ENCODE peak calls at places on chromosomes 13 and 19, in six cellular contexts. C is Ammon's horn; E is NB4; K is activated CD4-positive, alpha-beta T cell treated with anti-CD3 and anti-CD28 coated beads, Interleukin-2, amount 50 U/mL, for 1 hour; V is iris pigment epithelial cell; X is NCI-H1436. G is an unnamed sample.

GRCh38 chr13:81872581-81872980 is 1531.7 kb upstream of the SPRY2 start:
- DNase-seq in V (peak), X (peak), K (no peak), E (peak), C (peak), G (no peak)

GRCh38 chr13:80881495-80882482 is 540.9 kb upstream of the SPRY2 start:
- DNase-seq in E (no peak), C (no peak), V (peak), K (no peak), X (no peak), G (no peak)

GRCh38 chr19:38049105-38049649 is 142.2 kb downstream of the SIPA1L3 start:
- DNase-seq in K (peak), C (no peak), X (no peak), E (peak), V (peak), G (no peak)

GRCh38 chr19:33241530-33242101 is 16.0 kb upstream of the SLC7A10 start:
- DNase-seq in K (peak), E (peak), X (no peak), V (no peak), C (no peak), G (no peak)

GRCh38 chr13:99178636-99179035 is 22.0 kb upstream of the UBAC2 start:
- DNase-seq in X (no peak), E (peak), V (no peak), K (no peak), C (no peak), G (no peak)

GRCh38 chr19:48496959-48497727 is 14.5 kb downstream of the LMTK3 start:
- DNase-seq in C (no peak), X (no peak), V (no peak), K (no peak), E (no peak), G (no peak)

GRCh38 chr19:35254341-35255297 is 5.8 kb downstream of the LSR start:
- DNase-seq in V (no peak), X (no peak), C (no peak), E (no peak), K (no peak), G (no peak)

GRCh38 chr13:73844986-73845385 is 289.2 kb downstream of the KLF12 start:
- DNase-seq in K (no peak), E (no peak), X (no peak), C (no peak), V (peak), G (no peak)

GRCh38 chr13:49679244-49679643 is 12.0 kb downstream of the EBPL start:
- DNase-seq in X (no peak), E (peak), C (no peak), K (no peak), V (peak), G (no peak)

GRCh38 chr19:49997709-49998108 is 27.5 kb downstream of the VRK3 start:
- DNase-seq in K (no peak), V (peak), C (peak), E (peak), X (peak), G (peak)

GRCh38 chr19:48470856-48471255 is 1.7 kb downstream of the CYTH2 start:
- DNase-seq in C (no peak), V (no peak), K (no peak), X (no peak), E (no peak), G (no peak)

GRCh38 chr13:50149932-50150331 is 134.7 kb downstream of the KCNRG start:
- DNase-seq in C (no peak), K (no peak), E (no peak), X (no peak), V (no peak), G (no peak)

GRCh38 chr19:5308471-5309437 is 31.9 kb downstream of the PTPRS start:
- DNase-seq in E (peak), V (peak), C (peak), X (peak), K (no peak), G (peak)

GRCh38 chr19:18895828-18896341 is at the start of gene CERS1:
- DNase-seq in V (no peak), K (no peak), X (no peak), E (peak), C (peak), G (no peak)

GRCh38 chr19:660793-661426 is 2.1 kb downstream of the RNF126 start:
- DNase-seq in C (no peak), E (no peak), V (no peak), K (no peak), X (no peak), G (peak)

GRCh38 chr19:35342430-35342829 is 5.3 kb upstream of the FFAR1 start:
- DNase-seq in E (no peak), X (no peak), K (no peak), V (no peak), C (no peak), G (no peak)

GRCh38 chr19:57171551-57172081 is 4.3 kb upstream of the DUXA start:
- DNase-seq in C (peak), E (no peak), K (peak), V (peak), X (peak), G (no peak)

GRCh38 chr19:39144487-39145071 is 19.0 kb downstream of the PAK4 start:
- DNase-seq in E (no peak), X (no peak), K (no peak), C (no peak), V (no peak), G (no peak)

GRCh38 chr13:104532131-104532530 is 1465.9 kb upstream of the SLC10A2 start:
- DNase-seq in C (no peak), X (no peak), E (no peak), V (no peak), K (no peak), G (no peak)

GRCh38 chr19:15195381-15195964 is 5.3 kb downstream of the NOTCH3 start:
- DNase-seq in X (peak), V (peak), C (no peak), K (no peak), E (peak), G (no peak)

GRCh38 chr19:51691122-51692064 is 1.7 kb upstream of the SPACA6 start:
- DNase-seq in K (no peak), E (no peak), X (no peak), V (peak), C (peak), G (peak)

GRCh38 chr13:106471957-106472543 is 63.4 kb downstream of the EFNB2 start:
- DNase-seq in C (no peak), X (no peak), E (no peak), K (no peak), V (peak), G (peak)

GRCh38 chr13:68064371-68064770 is 834.2 kb upstream of the PCDH9 start:
- DNase-seq in E (no peak), V (peak), K (no peak), C (no peak), X (no peak), G (no peak)

G was measured in RCC 7860.